ENCODE peak calls at places on chromosomes 7 and 10, in six cellular contexts. C, O, Z, M, K and V are unnamed samples.

GRCh38 chr7:1225462-1226154 is 7.1 kb upstream of the UNCX start:
- DNase-seq in O (peak), M (peak), K (no peak), C (no peak), Z (no peak), V (no peak)

GRCh38 chr10:74898201-74898976 is 72.0 kb downstream of the KAT6B start:
- DNase-seq in Z (no peak), K (no peak), O (no peak), C (no peak), M (no peak), V (peak)

GRCh38 chr7:142516038-142516501 is 233.2 kb upstream of the PRSS1 start:
- DNase-seq in O (peak), K (peak), C (peak), M (peak), Z (peak), V (peak)

GRCh38 chr10:52877453-52877852 is 104.9 kb upstream of the MBL2 start:
- DNase-seq in C (no peak), O (no peak), Z (no peak), M (no peak), K (no peak), V (no peak)

GRCh38 chr7:80537091-80537490 is 25.2 kb upstream of the GNAT3 start:
- DNase-seq in M (no peak), Z (no peak), O (no peak), C (no peak), K (no peak), V (no peak)

GRCh38 chr7:127938588-127938987 is 92.6 kb downstream of the LRRC4 start:
- DNase-seq in Z (no peak), M (no peak), C (no peak), O (peak), K (peak), V (peak)

GRCh38 chr7:151174246-151175046 is 7.0 kb upstream of the GBX1 start:
- DNase-seq in O (peak), K (peak), C (peak), M (peak), Z (no peak), V (peak)

GRCh38 chr10:101001225-101002035 is 1.8 kb downstream of the LZTS2 start:
- DNase-seq in C (peak), M (no peak), Z (no peak), O (peak), K (peak), V (peak)

GRCh38 chr10:93420091-93420490 is 62.0 kb downstream of the MYOF start:
- DNase-seq in C (peak), K (peak), O (peak), Z (peak), M (no peak), V (peak)

GRCh38 chr7:117592011-117592635 is 112.3 kb downstream of the CFTR start:
- DNase-seq in C (no peak), Z (no peak), M (no peak), K (no peak), O (no peak), V (no peak)

GRCh38 chr10:130392031-130392430 is 255.8 kb downstream of the GLRX3 start:
- DNase-seq in Z (no peak), O (no peak), C (no peak), K (no peak), M (peak), V (no peak)

GRCh38 chr10:24814568-24815313 is 91.1 kb upstream of the ARHGAP21 start:
- DNase-seq in C (no peak), O (peak), Z (no peak), K (peak), M (no peak), V (peak)

GRCh38 chr10:24813866-24814265 is 90.2 kb upstream of the ARHGAP21 start:
- DNase-seq in O (peak), Z (no peak), K (no peak), M (no peak), C (no peak), V (no peak)

GRCh38 chr10:24816997-24817396 is 93.3 kb upstream of the ARHGAP21 start:
- DNase-seq in K (no peak), Z (no peak), O (no peak), M (no peak), C (no peak), V (no peak)

GRCh38 chr10:24806262-24806661 is 82.6 kb upstream of the ARHGAP21 start:
- DNase-seq in Z (no peak), K (no peak), C (no peak), M (no peak), O (no peak), V (no peak)

GRCh38 chr10:24811906-24812305 is 88.2 kb upstream of the ARHGAP21 start:
- DNase-seq in C (peak), K (no peak), M (no peak), O (peak), Z (no peak), V (no peak)
- H4K8ac ChIP-seq in C (no peak), K (no peak), M (no peak), O (no peak), Z (no peak), V (no peak)

GRCh38 chr7:33766396-33766795 is 138.9 kb upstream of the BMPER start:
- DNase-seq in M (no peak), C (no peak), K (no peak), Z (no peak), O (no peak), V (no peak)
- H4K8ac ChIP-seq in M (no peak), C (no peak), K (no peak), Z (no peak), O (no peak), V (no peak)

GRCh38 chr10:79425074-79425532 is 20.3 kb downstream of the ZCCHC24 start:
- DNase-seq in M (no peak), Z (no peak), C (no peak), O (no peak), K (no peak), V (no peak)
- H4K8ac ChIP-seq in M (no peak), Z (no peak), C (no peak), O (no peak), K (peak), V (peak)

GRCh38 chr10:13969118-13969791 is 361.5 kb downstream of the FRMD4A start:
- DNase-seq in O (no peak), M (no peak), Z (no peak), K (no peak), C (no peak), V (no peak)
- H4K8ac ChIP-seq in O (no peak), M (no peak), Z (no peak), K (no peak), C (no peak), V (no peak)

GRCh38 chr10:661891-662605 is 27.4 kb downstream of the DIP2C start:
- DNase-seq in K (no peak), O (no peak), Z (no peak), M (no peak), C (no peak), V (no peak)
- H4K8ac ChIP-seq in K (peak), O (no peak), Z (no peak), M (no peak), C (no peak), V (no peak)

GRCh38 chr7:47327306-47327697 is 254.6 kb downstream of the TNS3 start:
- DNase-seq in K (no peak), M (no peak), Z (no peak), O (no peak), C (no peak), V (peak)

GRCh38 chr7:47329320-47329926 is 252.5 kb downstream of the TNS3 start:
- DNase-seq in O (no peak), M (no peak), C (no peak), K (peak), Z (no peak), V (peak)

GRCh38 chr7:47328392-47329319 is 253.3 kb downstream of the TNS3 start:
- DNase-seq in Z (no peak), K (peak), M (no peak), O (peak), C (peak), V (no peak)

GRCh38 chr7:47326808-47327207 is 255.1 kb downstream of the TNS3 start:
- DNase-seq in C (no peak), K (peak), M (no peak), Z (no peak), O (peak), V (peak)

GRCh38 chr7:47327698-47328391 is 254.1 kb downstream of the TNS3 start:
- DNase-seq in M (peak), O (peak), Z (peak), C (peak), K (peak), V (peak)
- H4K8ac ChIP-seq in M (no peak), O (peak), Z (peak), C (no peak), K (peak), V (peak)